ENCODE peak calls at places on chromosome 10, in seven cellular contexts. Z, M, Q, H, K, J and E are unnamed samples. For H3K4me1, the result is how much of the 10 kb centered on the place peaks cover.

GRCh38 chr10:124341768-124342135 is 77.0 kb downstream of the OAT start:
- DNase-seq in Z (no peak), M (no peak), Q (peak), H (no peak), K (no peak), J (no peak), E (no peak)

GRCh38 chr10:60654813-60655464 is 123.3 kb upstream of the CDK1 start:
- DNase-seq in Z (no peak), M (no peak), Q (no peak), H (peak), K (no peak), J (peak), E (no peak)

GRCh38 chr10:87740232-87740631 is 77.8 kb downstream of the ATAD1 start:
- DNase-seq in Z (no peak), M (no peak), Q (no peak), H (no peak), K (no peak), J (peak), E (no peak)

GRCh38 chr10:26911811-26912461 is 51.2 kb upstream of the ABI1 start:
- DNase-seq in Z (no peak), M (peak), Q (no peak), H (no peak), K (no peak), J (no peak), E (no peak)

GRCh38 chr10:60434418-60435046 is 44.9 kb upstream of the ANK3 start:
- DNase-seq in Z (no peak), M (peak), Q (no peak), H (peak), K (peak), J (peak), E (no peak)

GRCh38 chr10:91627344-91628102 is 5.3 kb downstream of the PPP1R3C start:
- DNase-seq in Z (no peak), M (no peak), Q (no peak), H (no peak), K (no peak), J (no peak), E (no peak)

GRCh38 chr10:95268438-95268837 is 22.4 kb downstream of the PDLIM1 start:
- DNase-seq in Z (no peak), M (no peak), Q (no peak), H (no peak), K (peak), J (peak), E (no peak)

GRCh38 chr10:31099664-31100063 is 68.0 kb upstream of the ZNF438 start:
- DNase-seq in Z (no peak), M (no peak), Q (no peak), H (peak), K (no peak), J (peak), E (peak)

GRCh38 chr10:94038024-94038423 is 44.3 kb downstream of the PLCE1 start:
- DNase-seq in Z (no peak), M (no peak), Q (no peak), H (no peak), K (no peak), J (peak), E (no peak)

GRCh38 chr10:21993360-21994001 is 10.0 kb downstream of the DNAJC1 start:
- DNase-seq in Z (no peak), M (peak), Q (no peak), H (peak), K (no peak), J (no peak), E (no peak)

GRCh38 chr10:110535958-110536891 is 31.3 kb upstream of the SMC3 start:
- DNase-seq in Z (no peak), M (peak), Q (peak), H (no peak), K (peak), J (peak), E (no peak)

GRCh38 chr10:6737080-6737641 is 157.1 kb upstream of the PRKCQ start:
- DNase-seq in Z (no peak), M (no peak), Q (no peak), H (peak), K (peak), J (peak), E (no peak)

GRCh38 chr10:17046989-17047388 is 82.6 kb downstream of the CUBN start:
- DNase-seq in Z (no peak), M (no peak), Q (no peak), H (no peak), K (no peak), J (no peak), E (no peak)

GRCh38 chr10:69225681-69226080 is 5.5 kb downstream of the HKDC1 start:
- DNase-seq in Z (no peak), M (no peak), Q (peak), H (no peak), K (no peak), J (no peak), E (no peak)

GRCh38 chr10:74921744-74922143 is 95.3 kb downstream of the KAT6B start:
- DNase-seq in Z (no peak), M (no peak), Q (no peak), H (no peak), K (no peak), J (peak), E (no peak)

GRCh38 chr10:68871731-68872342 is 29.3 kb upstream of the DDX50 start:
- DNase-seq in Z (no peak), M (no peak), Q (no peak), H (no peak), K (no peak), J (peak), E (no peak)

GRCh38 chr10:99647601-99648151 is 11.6 kb upstream of the ENTPD7 start:
- DNase-seq in Z (no peak), M (no peak), Q (no peak), H (no peak), K (no peak), J (no peak), E (no peak)

GRCh38 chr10:25614652-25615051 is 319.4 kb upstream of the MYO3A start:
- DNase-seq in Z (no peak), M (no peak), Q (no peak), H (no peak), K (no peak), J (no peak), E (no peak)

GRCh38 chr10:48611133-48611532 is 6.3 kb upstream of the ARHGAP22 start:
- DNase-seq in Z (no peak), M (no peak), Q (no peak), H (no peak), K (no peak), J (no peak), E (no peak)

GRCh38 chr10:61635946-61636345 is 26.8 kb upstream of the CABCOCO1 start:
- DNase-seq in Z (no peak), M (no peak), Q (no peak), H (peak), K (no peak), J (peak), E (no peak)

GRCh38 chr10:101174319-101174718 is 43.2 kb downstream of the TLX1 start:
- DNase-seq in Z (no peak), M (no peak), Q (no peak), H (no peak), K (no peak), J (no peak), E (no peak)

GRCh38 chr10:106830466-106830865 is 334.0 kb downstream of the SORCS1 start:
- DNase-seq in Z (no peak), M (no peak), Q (no peak), H (no peak), K (no peak), J (no peak), E (no peak)

GRCh38 chr10:21516270-21517131 is 9.0 kb downstream of the SKIDA1 start:
- DNase-seq in Z (no peak), M (peak), Q (peak), H (no peak), K (peak), J (peak), E (peak)

GRCh38 chr10:35003906-35004305 is 86.2 kb downstream of the CUL2 start:
- DNase-seq in Z (no peak), M (no peak), Q (no peak), H (no peak), K (no peak), J (no peak), E (no peak)

GRCh38 chr10:129909531-129910286 is 54.4 kb downstream of the EBF3 start:
- DNase-seq in Z (no peak), M (no peak), Q (no peak), H (no peak), K (peak), J (no peak), E (no peak)

GRCh38 chr10:110364531-110364937 is 59.8 kb upstream of the SMNDC1 start:
- DNase-seq in Z (no peak), M (no peak), Q (no peak), H (peak), K (no peak), J (no peak), E (no peak)

GRCh38 chr10:91613411-91614253 is 19.2 kb downstream of the PPP1R3C start:
- DNase-seq in Z (peak), M (no peak), Q (no peak), H (peak), K (no peak), J (peak), E (peak)

GRCh38 chr10:60817135-60817805 is 39.0 kb downstream of the CDK1 start:
- DNase-seq in Z (no peak), M (no peak), Q (no peak), H (no peak), K (no peak), J (peak), E (peak)

GRCh38 chr10:649798-650690 is 39.4 kb downstream of the DIP2C start:
- DNase-seq in Z (no peak), M (no peak), Q (no peak), H (no peak), K (no peak), J (no peak), E (peak)

GRCh38 chr10:26391701-26392695 is 46.1 kb upstream of the APBB1IP start:
- DNase-seq in Z (no peak), M (peak), Q (peak), H (no peak), K (no peak), J (no peak), E (no peak)

GRCh38 chr10:10605551-10606081 is 412.1 kb upstream of the CELF2 start:
- DNase-seq in Z (peak), M (no peak), Q (no peak), H (no peak), K (no peak), J (peak), E (peak)

GRCh38 chr10:99964791-99965190 is 45.0 kb downstream of the DNMBP start:
- DNase-seq in Z (no peak), M (no peak), Q (no peak), H (no peak), K (no peak), J (peak), E (no peak)

GRCh38 chr10:133159950-133160812 is at the start of gene KNDC1:
- DNase-seq in Z (no peak), M (no peak), Q (peak), H (no peak), K (no peak), J (peak), E (no peak)

GRCh38 chr10:18681971-18682403 is 22.8 kb downstream of the ARL5B start:
- DNase-seq in Z (no peak), M (no peak), Q (no peak), H (no peak), K (no peak), J (peak), E (no peak)

GRCh38 chr10:33034931-33035330 is 76.9 kb upstream of the ITGB1 start:
- DNase-seq in Z (no peak), M (no peak), Q (no peak), H (no peak), K (no peak), J (no peak), E (no peak)

GRCh38 chr10:66180651-66181318 is 745.1 kb upstream of the LRRTM3 start:
- DNase-seq in Z (no peak), M (peak), Q (no peak), H (peak), K (no peak), J (peak), E (peak)

GRCh38 chr10:88835095-88835909 is 16.3 kb downstream of the ANKRD22 start:
- DNase-seq in Z (peak), M (peak), Q (peak), H (peak), K (peak), J (peak), E (peak)

GRCh38 chr10:78045237-78045636 is 11.6 kb downstream of the RPS24 start:
- DNase-seq in Z (no peak), M (peak), Q (no peak), H (no peak), K (no peak), J (no peak), E (no peak)

GRCh38 chr10:103789771-103790201 is 65.6 kb downstream of the SH3PXD2A start:
- DNase-seq in Z (no peak), M (no peak), Q (no peak), H (no peak), K (no peak), J (no peak), E (peak)

GRCh38 chr10:103790580-103790979 is 64.8 kb downstream of the SH3PXD2A start:
- DNase-seq in Z (no peak), M (no peak), Q (no peak), H (no peak), K (no peak), J (no peak), E (no peak)

GRCh38 chr10:103791858-103792257 is 63.5 kb downstream of the SH3PXD2A start:
- DNase-seq in Z (no peak), M (no peak), Q (no peak), H (no peak), K (no peak), J (no peak), E (peak)

GRCh38 chr10:103792547-103792946 is 62.8 kb downstream of the SH3PXD2A start:
- DNase-seq in Z (no peak), M (no peak), Q (no peak), H (no peak), K (no peak), J (peak), E (no peak)

DNA sequence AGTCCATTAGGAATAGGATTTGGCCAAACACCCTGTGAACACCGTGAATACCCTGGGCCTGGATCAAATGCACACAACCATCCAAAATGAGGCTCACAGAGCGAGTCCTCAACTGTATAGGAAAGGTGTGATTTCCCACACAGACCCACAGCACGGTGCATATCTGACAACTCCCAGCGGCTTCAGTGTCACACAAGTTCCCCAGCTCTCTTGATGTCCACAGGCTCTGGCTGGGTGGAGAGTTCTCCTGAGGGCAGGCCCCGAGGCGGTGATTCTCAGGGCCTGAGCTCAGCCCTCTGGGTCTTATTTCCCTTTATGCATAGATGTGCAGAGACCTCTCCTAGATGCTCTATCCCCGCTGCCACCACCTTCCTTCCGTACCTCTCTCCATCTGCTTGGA is 64.1 kb downstream of the SH3PXD2A start:
- DNase-seq in Z (no peak), M (no peak), Q (no peak), H (no peak), K (no peak), J (no peak), E (no peak)
- H3K4me1 ChIP-seq in Z (under half), M (under half), Q (under half), H (under half), K (under half), J (under half), E (half or more)

GRCh38 chr10:81081887-81082620 is 544.4 kb downstream of the SH2D4B start:
- DNase-seq in Z (no peak), M (peak), Q (no peak), H (no peak), K (no peak), J (no peak), E (peak)
- TF ChIP-seq CTCF in Z (no peak), M (peak), Q (no peak), H (no peak), K (no peak), J (no peak), E (no peak)

DNA sequence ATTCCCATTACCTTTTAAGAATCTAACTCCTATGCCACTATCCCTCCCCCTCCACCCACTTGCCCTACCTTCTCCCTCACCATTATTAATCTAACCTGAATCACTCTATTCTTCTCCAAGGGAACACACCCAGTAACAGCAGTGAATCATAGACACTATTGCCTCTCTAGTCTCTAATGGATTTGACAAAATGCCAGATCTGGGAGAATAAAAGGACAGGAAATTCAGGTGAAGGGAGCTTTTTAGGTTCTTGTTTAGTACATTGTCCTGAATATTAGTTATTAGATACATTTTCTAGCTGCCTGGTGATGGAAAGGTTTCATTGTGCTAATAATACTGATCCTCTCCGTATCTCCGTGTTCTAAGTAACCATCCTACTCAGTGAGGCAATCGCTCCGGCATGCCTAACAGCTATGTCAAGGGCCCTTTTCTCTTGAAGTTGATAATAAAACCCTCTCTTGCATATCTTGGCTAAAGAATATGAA is 4.1 kb upstream of the SFR1 start:
- DNase-seq in Z (no peak), M (no peak), Q (no peak), H (peak), K (no peak), J (peak), E (no peak)
- H3K4me1 ChIP-seq in Z (under half), M (under half), Q (under half), H (under half), K (under half), J (under half), E (under half)

GRCh38 chr10:79201706-79202105 is 132.9 kb downstream of the ZMIZ1 start:
- DNase-seq in Z (no peak), M (no peak), Q (no peak), H (no peak), K (no peak), J (no peak), E (no peak)

GRCh38 chr10:79203014-79203675 is 134.4 kb downstream of the ZMIZ1 start:
- DNase-seq in Z (no peak), M (no peak), Q (no peak), H (no peak), K (no peak), J (no peak), E (no peak)

GRCh38 chr10:79203833-79204232 is 135.1 kb downstream of the ZMIZ1 start:
- DNase-seq in Z (no peak), M (peak), Q (no peak), H (no peak), K (peak), J (no peak), E (no peak)

GRCh38 chr10:79200346-79200745 is 131.6 kb downstream of the ZMIZ1 start:
- DNase-seq in Z (no peak), M (no peak), Q (no peak), H (no peak), K (no peak), J (no peak), E (no peak)

GRCh38 chr10:79202188-79203013 is 133.6 kb downstream of the ZMIZ1 start:
- DNase-seq in Z (no peak), M (peak), Q (peak), H (no peak), K (no peak), J (no peak), E (peak)
- TF ChIP-seq CTCF in Z (peak), M (peak), Q (no peak), H (peak), K (peak), J (peak), E (no peak)

GRCh38 chr10:113080621-113081229 is 130.7 kb downstream of the TCF7L2 start:
- DNase-seq in Z (no peak), M (no peak), Q (no peak), H (no peak), K (no peak), J (no peak), E (no peak)
- H3K4me1 ChIP-seq in Z (under half), M (under half), Q (under half), H (under half), K (under half), J (under half), E (under half)

GRCh38 chr10:75926763-75927162 is 495.3 kb downstream of the LRMDA start:
- DNase-seq in Z (no peak), M (peak), Q (no peak), H (peak), K (no peak), J (no peak), E (no peak)
- TF ChIP-seq CTCF in Z (no peak), M (peak), Q (no peak), H (peak), K (no peak), J (no peak), E (no peak)